ENCODE peak calls at places on chromosomes 11 and 22, in ten cellular contexts. One of them, this sample, is unnamed.
A peak's percentile ranks its signal among the peaks of the same experiment; 100 is the strongest.

GRCh38 chr11:68806931-68807844 is 34.5 kb downstream of the CPT1A start:
- DNase-seq in astrocyte of the spinal cord: peak; percentile 77
- DNase-seq in memory B cell: no peak
- DNase-seq in H54: peak; percentile 41
- DNase-seq in stimulated activated CD8-positive, alpha-beta memory T cell treated with anti-CD3 and anti-CD28 coated beads, Interleukin-15, amount 100 ng/mL, for 1 hour: no peak
- DNase-seq in LHCN-M2: peak; percentile 44
- DNase-seq in neuronal stem cell: no peak
- DNase-seq in neural crest cell: no peak
- DNase-seq in NCI-H1436: no peak
- DNase-seq in immature natural killer cell: no peak
- DNase-seq in this sample: no peak

GRCh38 chr22:24407278-24407665 is 20.1 kb upstream of the ADORA2A start:
- DNase-seq in neuronal stem cell: no peak
- DNase-seq in NCI-H1436: no peak
- DNase-seq in H54: no peak
- DNase-seq in stimulated activated CD8-positive, alpha-beta memory T cell treated with anti-CD3 and anti-CD28 coated beads, Interleukin-15, amount 100 ng/mL, for 1 hour: no peak
- DNase-seq in LHCN-M2: no peak
- DNase-seq in memory B cell: no peak
- DNase-seq in immature natural killer cell: no peak
- DNase-seq in neural crest cell: no peak
- DNase-seq in astrocyte of the spinal cord: no peak
- DNase-seq in this sample: no peak

GRCh38 chr11:10743354-10744035 is 7.6 kb upstream of the CTR9 start:
- DNase-seq in neural crest cell: no peak
- DNase-seq in memory B cell: no peak
- DNase-seq in stimulated activated CD8-positive, alpha-beta memory T cell treated with anti-CD3 and anti-CD28 coated beads, Interleukin-15, amount 100 ng/mL, for 1 hour: peak; percentile 16
- DNase-seq in immature natural killer cell: peak; percentile 73
- DNase-seq in NCI-H1436: no peak
- DNase-seq in neuronal stem cell: no peak
- DNase-seq in LHCN-M2: no peak
- DNase-seq in astrocyte of the spinal cord: no peak
- DNase-seq in H54: no peak
- DNase-seq in this sample: no peak

GRCh38 chr11:92477686-92478085 is 253.1 kb downstream of the FAT3 start:
- DNase-seq in astrocyte of the spinal cord: no peak
- DNase-seq in stimulated activated CD8-positive, alpha-beta memory T cell treated with anti-CD3 and anti-CD28 coated beads, Interleukin-15, amount 100 ng/mL, for 1 hour: no peak
- DNase-seq in neural crest cell: no peak
- DNase-seq in H54: no peak
- DNase-seq in immature natural killer cell: no peak
- DNase-seq in neuronal stem cell: no peak
- DNase-seq in LHCN-M2: no peak
- DNase-seq in NCI-H1436: no peak
- DNase-seq in memory B cell: no peak
- DNase-seq in this sample: no peak

GRCh38 chr11:126415128-126415527 is 59.6 kb downstream of the ST3GAL4 start:
- DNase-seq in LHCN-M2: peak; percentile 82
- DNase-seq in immature natural killer cell: no peak
- DNase-seq in H54: no peak
- DNase-seq in memory B cell: no peak
- DNase-seq in neuronal stem cell: no peak
- DNase-seq in astrocyte of the spinal cord: no peak
- DNase-seq in stimulated activated CD8-positive, alpha-beta memory T cell treated with anti-CD3 and anti-CD28 coated beads, Interleukin-15, amount 100 ng/mL, for 1 hour: no peak
- DNase-seq in NCI-H1436: no peak
- DNase-seq in neural crest cell: no peak
- DNase-seq in this sample: no peak

GRCh38 chr11:106461839-106462545 is 384.5 kb downstream of the AASDHPPT start:
- DNase-seq in neuronal stem cell: no peak
- DNase-seq in immature natural killer cell: no peak
- DNase-seq in stimulated activated CD8-positive, alpha-beta memory T cell treated with anti-CD3 and anti-CD28 coated beads, Interleukin-15, amount 100 ng/mL, for 1 hour: no peak
- DNase-seq in memory B cell: no peak
- DNase-seq in neural crest cell: no peak
- DNase-seq in LHCN-M2: no peak
- DNase-seq in NCI-H1436: no peak
- DNase-seq in H54: no peak
- DNase-seq in astrocyte of the spinal cord: no peak
- DNase-seq in this sample: no peak

GRCh38 chr22:26461188-26461810 is 22.3 kb downstream of the HPS4 start:
- DNase-seq in LHCN-M2: peak; percentile 36
- DNase-seq in neural crest cell: peak; percentile 80
- DNase-seq in NCI-H1436: peak; percentile 29
- DNase-seq in astrocyte of the spinal cord: no peak
- DNase-seq in H54: no peak
- DNase-seq in neuronal stem cell: peak; percentile 63
- DNase-seq in stimulated activated CD8-positive, alpha-beta memory T cell treated with anti-CD3 and anti-CD28 coated beads, Interleukin-15, amount 100 ng/mL, for 1 hour: peak; percentile 15
- DNase-seq in immature natural killer cell: peak; percentile 28
- DNase-seq in memory B cell: peak; percentile 44
- DNase-seq in this sample: peak; percentile 83

GRCh38 chr11:61297341-61297740 is 2.2 kb upstream of the VWCE start:
- DNase-seq in neuronal stem cell: no peak
- DNase-seq in stimulated activated CD8-positive, alpha-beta memory T cell treated with anti-CD3 and anti-CD28 coated beads, Interleukin-15, amount 100 ng/mL, for 1 hour: no peak
- DNase-seq in LHCN-M2: no peak
- DNase-seq in immature natural killer cell: no peak
- DNase-seq in astrocyte of the spinal cord: no peak
- DNase-seq in H54: no peak
- DNase-seq in neural crest cell: no peak
- DNase-seq in memory B cell: no peak
- DNase-seq in NCI-H1436: no peak
- DNase-seq in this sample: no peak

GRCh38 chr22:38309614-38310517 is 7.4 kb downstream of the CSNK1E start:
- DNase-seq in astrocyte of the spinal cord: no peak
- DNase-seq in LHCN-M2: no peak
- DNase-seq in immature natural killer cell: no peak
- DNase-seq in H54: no peak
- DNase-seq in memory B cell: no peak
- DNase-seq in stimulated activated CD8-positive, alpha-beta memory T cell treated with anti-CD3 and anti-CD28 coated beads, Interleukin-15, amount 100 ng/mL, for 1 hour: no peak
- DNase-seq in neural crest cell: no peak
- DNase-seq in NCI-H1436: no peak
- DNase-seq in neuronal stem cell: no peak
- DNase-seq in this sample: no peak

GRCh38 chr11:69241844-69242582 is 51.9 kb upstream of the MYEOV start:
- DNase-seq in memory B cell: no peak
- DNase-seq in neural crest cell: no peak
- DNase-seq in neuronal stem cell: no peak
- DNase-seq in astrocyte of the spinal cord: no peak
- DNase-seq in H54: no peak
- DNase-seq in immature natural killer cell: no peak
- DNase-seq in LHCN-M2: no peak
- DNase-seq in stimulated activated CD8-positive, alpha-beta memory T cell treated with anti-CD3 and anti-CD28 coated beads, Interleukin-15, amount 100 ng/mL, for 1 hour: no peak
- DNase-seq in NCI-H1436: no peak
- DNase-seq in this sample: no peak

GRCh38 chr11:17734986-17735822 is 623 bp downstream of the KCNC1 start:
- DNase-seq in neural crest cell: peak; percentile 62
- DNase-seq in stimulated activated CD8-positive, alpha-beta memory T cell treated with anti-CD3 and anti-CD28 coated beads, Interleukin-15, amount 100 ng/mL, for 1 hour: no peak
- DNase-seq in NCI-H1436: peak; percentile 34
- DNase-seq in memory B cell: no peak
- DNase-seq in immature natural killer cell: peak; percentile 27
- DNase-seq in astrocyte of the spinal cord: peak; percentile 67
- DNase-seq in H54: peak; percentile 69
- DNase-seq in neuronal stem cell: peak; percentile 86
- DNase-seq in LHCN-M2: peak; percentile 67
- DNase-seq in this sample: peak; percentile 85

GRCh38 chr11:78763664-78764063 is 189.0 kb upstream of the NARS2 start:
- DNase-seq in stimulated activated CD8-positive, alpha-beta memory T cell treated with anti-CD3 and anti-CD28 coated beads, Interleukin-15, amount 100 ng/mL, for 1 hour: no peak
- DNase-seq in immature natural killer cell: no peak
- DNase-seq in LHCN-M2: no peak
- DNase-seq in neural crest cell: no peak
- DNase-seq in astrocyte of the spinal cord: no peak
- DNase-seq in neuronal stem cell: no peak
- DNase-seq in H54: no peak
- DNase-seq in memory B cell: no peak
- DNase-seq in NCI-H1436: no peak
- DNase-seq in this sample: no peak

GRCh38 chr11:101436511-101437142 is 147.2 kb downstream of the TRPC6 start:
- DNase-seq in neuronal stem cell: peak; percentile 48
- DNase-seq in astrocyte of the spinal cord: peak; percentile 47
- DNase-seq in stimulated activated CD8-positive, alpha-beta memory T cell treated with anti-CD3 and anti-CD28 coated beads, Interleukin-15, amount 100 ng/mL, for 1 hour: no peak
- DNase-seq in immature natural killer cell: no peak
- DNase-seq in LHCN-M2: no peak
- DNase-seq in H54: no peak
- DNase-seq in neural crest cell: peak; percentile 42
- DNase-seq in memory B cell: no peak
- DNase-seq in NCI-H1436: peak; percentile 7
- DNase-seq in this sample: peak; percentile 58

GRCh38 chr22:48941903-48942625 is 885.6 kb downstream of the BRD1 start:
- DNase-seq in LHCN-M2: no peak
- DNase-seq in NCI-H1436: no peak
- DNase-seq in neuronal stem cell: no peak
- DNase-seq in immature natural killer cell: no peak
- DNase-seq in neural crest cell: no peak
- DNase-seq in H54: no peak
- DNase-seq in stimulated activated CD8-positive, alpha-beta memory T cell treated with anti-CD3 and anti-CD28 coated beads, Interleukin-15, amount 100 ng/mL, for 1 hour: no peak
- DNase-seq in memory B cell: no peak
- DNase-seq in astrocyte of the spinal cord: no peak
- DNase-seq in this sample: peak; percentile 39

GRCh38 chr11:18986744-18987143 is 47.5 kb upstream of the MRGPRX1 start:
- DNase-seq in stimulated activated CD8-positive, alpha-beta memory T cell treated with anti-CD3 and anti-CD28 coated beads, Interleukin-15, amount 100 ng/mL, for 1 hour: no peak
- DNase-seq in neural crest cell: no peak
- DNase-seq in H54: no peak
- DNase-seq in immature natural killer cell: no peak
- DNase-seq in NCI-H1436: no peak
- DNase-seq in neuronal stem cell: no peak
- DNase-seq in astrocyte of the spinal cord: no peak
- DNase-seq in memory B cell: no peak
- DNase-seq in LHCN-M2: peak; percentile 4
- DNase-seq in this sample: no peak

GRCh38 chr11:19027829-19028595 is 32.5 kb downstream of the MRGPRX2 start:
- DNase-seq in NCI-H1436: no peak
- DNase-seq in neuronal stem cell: no peak
- DNase-seq in memory B cell: no peak
- DNase-seq in astrocyte of the spinal cord: peak; percentile 88
- DNase-seq in LHCN-M2: peak; percentile 83
- DNase-seq in immature natural killer cell: no peak
- DNase-seq in stimulated activated CD8-positive, alpha-beta memory T cell treated with anti-CD3 and anti-CD28 coated beads, Interleukin-15, amount 100 ng/mL, for 1 hour: no peak
- DNase-seq in neural crest cell: no peak
- DNase-seq in H54: peak; percentile 21
- DNase-seq in this sample: no peak

GRCh38 chr22:37566903-37567798 is 6.9 kb downstream of the CDC42EP1 start:
- DNase-seq in H54: no peak
- DNase-seq in neural crest cell: peak; percentile 76
- DNase-seq in immature natural killer cell: peak; percentile 89
- DNase-seq in memory B cell: peak; percentile 94
- DNase-seq in LHCN-M2: peak; percentile 42
- DNase-seq in stimulated activated CD8-positive, alpha-beta memory T cell treated with anti-CD3 and anti-CD28 coated beads, Interleukin-15, amount 100 ng/mL, for 1 hour: peak; percentile 86
- DNase-seq in neuronal stem cell: peak; percentile 69
- DNase-seq in astrocyte of the spinal cord: peak; percentile 62
- DNase-seq in NCI-H1436: peak; percentile 55
- DNase-seq in this sample: peak; percentile 87

GRCh38 chr11:112172362-112172994 is 2.8 kb upstream of the BCO2 start:
- DNase-seq in LHCN-M2: peak; percentile 58
- DNase-seq in H54: no peak
- DNase-seq in neuronal stem cell: no peak
- DNase-seq in memory B cell: no peak
- DNase-seq in NCI-H1436: no peak
- DNase-seq in immature natural killer cell: no peak
- DNase-seq in neural crest cell: no peak
- DNase-seq in astrocyte of the spinal cord: peak; percentile 35
- DNase-seq in stimulated activated CD8-positive, alpha-beta memory T cell treated with anti-CD3 and anti-CD28 coated beads, Interleukin-15, amount 100 ng/mL, for 1 hour: no peak
- DNase-seq in this sample: no peak

GRCh38 chr22:24500251-24500820 is 5.2 kb downstream of the UPB1 start:
- DNase-seq in NCI-H1436: no peak
- DNase-seq in stimulated activated CD8-positive, alpha-beta memory T cell treated with anti-CD3 and anti-CD28 coated beads, Interleukin-15, amount 100 ng/mL, for 1 hour: no peak
- DNase-seq in immature natural killer cell: no peak
- DNase-seq in LHCN-M2: no peak
- DNase-seq in memory B cell: no peak
- DNase-seq in neural crest cell: no peak
- DNase-seq in astrocyte of the spinal cord: no peak
- DNase-seq in neuronal stem cell: no peak
- DNase-seq in H54: no peak
- DNase-seq in this sample: no peak

GRCh38 chr11:65856689-65857499 is 1.1 kb downstream of the CFL1 start:
- DNase-seq in memory B cell: peak; percentile 81
- DNase-seq in H54: peak; percentile 44
- DNase-seq in stimulated activated CD8-positive, alpha-beta memory T cell treated with anti-CD3 and anti-CD28 coated beads, Interleukin-15, amount 100 ng/mL, for 1 hour: peak; percentile 64
- DNase-seq in astrocyte of the spinal cord: peak; percentile 68
- DNase-seq in NCI-H1436: peak; percentile 54
- DNase-seq in neural crest cell: peak; percentile 49
- DNase-seq in immature natural killer cell: peak; percentile 83
- DNase-seq in neuronal stem cell: peak; percentile 50
- DNase-seq in LHCN-M2: peak; percentile 63
- DNase-seq in this sample: peak; percentile 82

GRCh38 chr11:60777572-60777971 is 7.6 kb upstream of the MS4A10 start:
- DNase-seq in H54: peak; percentile 45
- DNase-seq in neuronal stem cell: no peak
- DNase-seq in neural crest cell: no peak
- DNase-seq in immature natural killer cell: no peak
- DNase-seq in stimulated activated CD8-positive, alpha-beta memory T cell treated with anti-CD3 and anti-CD28 coated beads, Interleukin-15, amount 100 ng/mL, for 1 hour: no peak
- DNase-seq in LHCN-M2: peak; percentile 82
- DNase-seq in astrocyte of the spinal cord: peak; percentile 59
- DNase-seq in NCI-H1436: no peak
- DNase-seq in memory B cell: no peak
- DNase-seq in this sample: no peak

GRCh38 chr11:18000760-18001159 is 12.1 kb downstream of the SERGEF start:
- DNase-seq in H54: no peak
- DNase-seq in stimulated activated CD8-positive, alpha-beta memory T cell treated with anti-CD3 and anti-CD28 coated beads, Interleukin-15, amount 100 ng/mL, for 1 hour: no peak
- DNase-seq in LHCN-M2: no peak
- DNase-seq in memory B cell: no peak
- DNase-seq in neuronal stem cell: no peak
- DNase-seq in NCI-H1436: no peak
- DNase-seq in astrocyte of the spinal cord: no peak
- DNase-seq in immature natural killer cell: no peak
- DNase-seq in neural crest cell: no peak
- DNase-seq in this sample: no peak

GRCh38 chr22:35376728-35377472 is 4.0 kb upstream of the HMOX1 start:
- DNase-seq in astrocyte of the spinal cord: peak; percentile 98
- DNase-seq in LHCN-M2: peak; percentile 99
- DNase-seq in memory B cell: peak; percentile 25
- DNase-seq in H54: peak; percentile 65
- DNase-seq in NCI-H1436: peak; percentile 93
- DNase-seq in neural crest cell: peak; percentile 80
- DNase-seq in immature natural killer cell: peak; percentile 23
- DNase-seq in stimulated activated CD8-positive, alpha-beta memory T cell treated with anti-CD3 and anti-CD28 coated beads, Interleukin-15, amount 100 ng/mL, for 1 hour: no peak
- DNase-seq in neuronal stem cell: peak; percentile 95
- DNase-seq in this sample: peak; percentile 92

GRCh38 chr11:23078289-23078971 is 218.2 kb upstream of the CCDC179 start:
- DNase-seq in neuronal stem cell: no peak
- DNase-seq in immature natural killer cell: no peak
- DNase-seq in LHCN-M2: peak; percentile 17
- DNase-seq in memory B cell: no peak
- DNase-seq in astrocyte of the spinal cord: peak; percentile 68
- DNase-seq in neural crest cell: no peak
- DNase-seq in H54: no peak
- DNase-seq in stimulated activated CD8-positive, alpha-beta memory T cell treated with anti-CD3 and anti-CD28 coated beads, Interleukin-15, amount 100 ng/mL, for 1 hour: no peak
- DNase-seq in NCI-H1436: no peak
- DNase-seq in this sample: no peak

GRCh38 chr22:40345801-40346177 is 511 bp upstream of the ADSL start:
- DNase-seq in H54: peak; percentile 6
- DNase-seq in LHCN-M2: no peak
- DNase-seq in neural crest cell: no peak
- DNase-seq in memory B cell: no peak
- DNase-seq in NCI-H1436: peak; percentile 66
- DNase-seq in neuronal stem cell: no peak
- DNase-seq in astrocyte of the spinal cord: no peak
- DNase-seq in stimulated activated CD8-positive, alpha-beta memory T cell treated with anti-CD3 and anti-CD28 coated beads, Interleukin-15, amount 100 ng/mL, for 1 hour: no peak
- DNase-seq in immature natural killer cell: no peak
- DNase-seq in this sample: peak; percentile 55

GRCh38 chr22:28139993-28140392 is 220.9 kb upstream of the PITPNB start:
- DNase-seq in NCI-H1436: no peak
- DNase-seq in neuronal stem cell: no peak
- DNase-seq in H54: no peak
- DNase-seq in astrocyte of the spinal cord: peak; percentile 86
- DNase-seq in LHCN-M2: peak; percentile 65
- DNase-seq in neural crest cell: no peak
- DNase-seq in memory B cell: no peak
- DNase-seq in immature natural killer cell: no peak
- DNase-seq in stimulated activated CD8-positive, alpha-beta memory T cell treated with anti-CD3 and anti-CD28 coated beads, Interleukin-15, amount 100 ng/mL, for 1 hour: no peak
- DNase-seq in this sample: no peak

GRCh38 chr11:121563900-121564822 is 111.4 kb upstream of the SORL1-AS1 start:
- DNase-seq in astrocyte of the spinal cord: peak; percentile 15
- DNase-seq in memory B cell: no peak
- DNase-seq in neural crest cell: no peak
- DNase-seq in NCI-H1436: no peak
- DNase-seq in immature natural killer cell: no peak
- DNase-seq in stimulated activated CD8-positive, alpha-beta memory T cell treated with anti-CD3 and anti-CD28 coated beads, Interleukin-15, amount 100 ng/mL, for 1 hour: no peak
- DNase-seq in H54: no peak
- DNase-seq in LHCN-M2: no peak
- DNase-seq in neuronal stem cell: no peak
- DNase-seq in this sample: no peak

GRCh38 chr11:3200388-3201111 is 18.1 kb downstream of the MRGPRG start:
- DNase-seq in memory B cell: no peak
- DNase-seq in neuronal stem cell: no peak
- DNase-seq in H54: no peak
- DNase-seq in stimulated activated CD8-positive, alpha-beta memory T cell treated with anti-CD3 and anti-CD28 coated beads, Interleukin-15, amount 100 ng/mL, for 1 hour: no peak
- DNase-seq in immature natural killer cell: no peak
- DNase-seq in LHCN-M2: no peak
- DNase-seq in NCI-H1436: no peak
- DNase-seq in astrocyte of the spinal cord: no peak
- DNase-seq in neural crest cell: no peak
- DNase-seq in this sample: peak; percentile 38